ENCODE peak calls at places on chromosomes 7 and 10, in seven cellular contexts. One of them, this sample, is unnamed.

GRCh38 chr7:94080551-94080950 is 76.4 kb upstream of the BET1 start:
- DNase-seq in left ventricle myocardium inferior: no peak
- DNase-seq in IMR-90: no peak
- DNase-seq in ovary: no peak
- DNase-seq in SJSA1: no peak
- DNase-seq in PC-9: no peak
- DNase-seq in heart left ventricle: no peak
- DNase-seq in this sample: peak

GRCh38 chr10:43976292-43976691 is 327.6 kb upstream of the ZNF32 start:
- DNase-seq in left ventricle myocardium inferior: no peak
- DNase-seq in IMR-90: no peak
- DNase-seq in ovary: no peak
- DNase-seq in SJSA1: no peak
- DNase-seq in PC-9: no peak
- DNase-seq in heart left ventricle: no peak
- DNase-seq in this sample: no peak

GRCh38 chr7:108684629-108685028 is 115.0 kb downstream of the DNAJB9 start:
- DNase-seq in left ventricle myocardium inferior: no peak
- DNase-seq in IMR-90: no peak
- DNase-seq in ovary: no peak
- DNase-seq in SJSA1: no peak
- DNase-seq in PC-9: no peak
- DNase-seq in heart left ventricle: no peak
- DNase-seq in this sample: no peak

GRCh38 chr10:44186150-44186549 is 198.7 kb downstream of the CXCL12 start:
- DNase-seq in left ventricle myocardium inferior: no peak
- DNase-seq in IMR-90: peak
- DNase-seq in ovary: no peak
- DNase-seq in SJSA1: no peak
- DNase-seq in PC-9: no peak
- DNase-seq in heart left ventricle: no peak
- DNase-seq in this sample: no peak

GRCh38 chr7:111409714-111410422 is 152.4 kb downstream of the IMMP2L start:
- DNase-seq in left ventricle myocardium inferior: no peak
- DNase-seq in IMR-90: peak
- DNase-seq in ovary: no peak
- DNase-seq in SJSA1: no peak
- DNase-seq in PC-9: no peak
- DNase-seq in heart left ventricle: no peak
- DNase-seq in this sample: no peak

GRCh38 chr10:122555431-122555830 is 5.1 kb upstream of the DMBT1 start:
- DNase-seq in left ventricle myocardium inferior: no peak
- DNase-seq in IMR-90: no peak
- DNase-seq in ovary: no peak
- DNase-seq in SJSA1: no peak
- DNase-seq in PC-9: no peak
- DNase-seq in heart left ventricle: no peak
- DNase-seq in this sample: no peak

GRCh38 chr10:82660205-82660604 is 785.2 kb downstream of the NRG3 start:
- DNase-seq in left ventricle myocardium inferior: no peak
- DNase-seq in IMR-90: no peak
- DNase-seq in ovary: no peak
- DNase-seq in SJSA1: no peak
- DNase-seq in PC-9: no peak
- DNase-seq in heart left ventricle: no peak
- DNase-seq in this sample: no peak

GRCh38 chr10:102225646-102226541 is at the start of gene ELOVL3:
- DNase-seq in left ventricle myocardium inferior: peak
- DNase-seq in IMR-90: peak
- DNase-seq in ovary: peak
- DNase-seq in SJSA1: peak
- DNase-seq in PC-9: peak
- DNase-seq in heart left ventricle: peak
- DNase-seq in this sample: peak

GRCh38 chr10:102775973-102776669 is 32.4 kb downstream of the WBP1L start:
- DNase-seq in left ventricle myocardium inferior: peak
- DNase-seq in IMR-90: peak
- DNase-seq in ovary: peak
- DNase-seq in SJSA1: peak
- DNase-seq in PC-9: no peak
- DNase-seq in heart left ventricle: peak
- DNase-seq in this sample: peak

GRCh38 chr10:101429423-101429822 is 75.5 kb downstream of the BTRC start:
- DNase-seq in left ventricle myocardium inferior: no peak
- DNase-seq in IMR-90: no peak
- DNase-seq in ovary: no peak
- DNase-seq in SJSA1: no peak
- DNase-seq in PC-9: no peak
- DNase-seq in heart left ventricle: no peak
- DNase-seq in this sample: no peak

GRCh38 chr7:83475403-83475802 is 173.5 kb downstream of the SEMA3E start:
- DNase-seq in left ventricle myocardium inferior: no peak
- DNase-seq in IMR-90: no peak
- DNase-seq in ovary: no peak
- DNase-seq in SJSA1: no peak
- DNase-seq in PC-9: no peak
- DNase-seq in heart left ventricle: no peak
- DNase-seq in this sample: no peak

GRCh38 chr7:142381727-142382409 is 124.0 kb upstream of the PRSS58 start:
- DNase-seq in left ventricle myocardium inferior: no peak
- DNase-seq in IMR-90: no peak
- DNase-seq in ovary: no peak
- DNase-seq in SJSA1: no peak
- DNase-seq in PC-9: no peak
- DNase-seq in heart left ventricle: no peak
- DNase-seq in this sample: no peak

GRCh38 chr7:34041716-34042115 is 136.4 kb downstream of the BMPER start:
- DNase-seq in left ventricle myocardium inferior: no peak
- DNase-seq in IMR-90: peak
- DNase-seq in ovary: no peak
- DNase-seq in SJSA1: no peak
- DNase-seq in PC-9: no peak
- DNase-seq in heart left ventricle: no peak
- DNase-seq in this sample: no peak

GRCh38 chr7:25953859-25954258 is 198.1 kb upstream of the NFE2L3 start:
- DNase-seq in left ventricle myocardium inferior: no peak
- DNase-seq in IMR-90: no peak
- DNase-seq in ovary: no peak
- DNase-seq in SJSA1: no peak
- DNase-seq in PC-9: no peak
- DNase-seq in heart left ventricle: no peak
- DNase-seq in this sample: peak

GRCh38 chr10:75292794-75293455 is 57.2 kb upstream of the COMTD1 start:
- DNase-seq in left ventricle myocardium inferior: no peak
- DNase-seq in IMR-90: no peak
- DNase-seq in ovary: no peak
- DNase-seq in SJSA1: peak
- DNase-seq in PC-9: no peak
- DNase-seq in heart left ventricle: no peak
- DNase-seq in this sample: no peak

GRCh38 chr10:6786579-6787031 is 206.5 kb upstream of the PRKCQ start:
- DNase-seq in left ventricle myocardium inferior: no peak
- DNase-seq in IMR-90: peak
- DNase-seq in ovary: peak
- DNase-seq in SJSA1: peak
- DNase-seq in PC-9: no peak
- DNase-seq in heart left ventricle: no peak
- DNase-seq in this sample: no peak

GRCh38 chr7:127514499-127514898 is 70.9 kb downstream of the GCC1 start:
- DNase-seq in left ventricle myocardium inferior: no peak
- DNase-seq in IMR-90: peak
- DNase-seq in ovary: no peak
- DNase-seq in SJSA1: no peak
- DNase-seq in PC-9: no peak
- DNase-seq in heart left ventricle: no peak
- DNase-seq in this sample: peak

GRCh38 chr7:105512926-105513526 is 9.0 kb downstream of the PUS7 start:
- DNase-seq in left ventricle myocardium inferior: no peak
- DNase-seq in IMR-90: no peak
- DNase-seq in ovary: no peak
- DNase-seq in SJSA1: peak
- DNase-seq in PC-9: no peak
- DNase-seq in heart left ventricle: no peak
- DNase-seq in this sample: no peak

GRCh38 chr7:1912472-1913289 is 242.6 kb downstream of the ELFN1 start:
- DNase-seq in left ventricle myocardium inferior: peak
- DNase-seq in IMR-90: peak
- DNase-seq in ovary: peak
- DNase-seq in SJSA1: peak
- DNase-seq in PC-9: no peak
- DNase-seq in heart left ventricle: no peak
- DNase-seq in this sample: peak

GRCh38 chr7:1910081-1910685 is 240.1 kb downstream of the ELFN1 start:
- DNase-seq in left ventricle myocardium inferior: no peak
- DNase-seq in IMR-90: no peak
- DNase-seq in ovary: no peak
- DNase-seq in SJSA1: no peak
- DNase-seq in PC-9: no peak
- DNase-seq in heart left ventricle: no peak
- DNase-seq in this sample: no peak

GRCh38 chr7:1910827-1911226 is 240.8 kb downstream of the ELFN1 start:
- DNase-seq in left ventricle myocardium inferior: no peak
- DNase-seq in IMR-90: no peak
- DNase-seq in ovary: no peak
- DNase-seq in SJSA1: no peak
- DNase-seq in PC-9: no peak
- DNase-seq in heart left ventricle: no peak
- DNase-seq in this sample: no peak

GRCh38 chr7:1913290-1914282 is 243.5 kb downstream of the ELFN1 start:
- DNase-seq in left ventricle myocardium inferior: no peak
- DNase-seq in IMR-90: no peak
- DNase-seq in ovary: no peak
- DNase-seq in SJSA1: no peak
- DNase-seq in PC-9: no peak
- DNase-seq in heart left ventricle: no peak
- DNase-seq in this sample: no peak

DNA sequence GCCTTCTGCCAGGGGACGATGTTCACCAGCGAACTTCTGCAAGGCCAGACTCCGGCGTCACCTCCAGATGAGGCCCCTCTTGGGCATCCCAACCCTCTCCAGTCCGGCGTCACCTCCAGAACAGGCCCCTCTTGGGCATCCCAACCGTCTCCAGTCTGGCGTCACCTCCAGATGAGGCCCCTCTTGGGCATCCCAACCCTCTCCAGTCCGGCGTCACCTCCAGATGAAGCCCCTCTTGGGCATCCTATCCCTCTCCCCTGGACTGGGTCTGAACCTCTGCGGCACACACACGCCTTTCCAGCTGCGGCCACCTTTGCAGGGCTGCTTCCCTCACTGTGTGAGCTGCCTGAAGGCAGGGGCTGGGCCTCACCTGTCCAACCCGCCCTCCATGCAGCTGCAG is 241.5 kb downstream of the ELFN1 start:
- DNase-seq in left ventricle myocardium inferior: no peak
- DNase-seq in IMR-90: no peak
- DNase-seq in ovary: no peak
- DNase-seq in SJSA1: no peak
- DNase-seq in PC-9: no peak
- DNase-seq in heart left ventricle: no peak
- DNase-seq in this sample: no peak
- H3K4me3 ChIP-seq in left ventricle myocardium inferior: no peak
- H3K4me3 ChIP-seq in IMR-90: no peak
- H3K4me3 ChIP-seq in ovary: no peak
- H3K4me3 ChIP-seq in SJSA1: no peak
- H3K4me3 ChIP-seq in PC-9: no peak
- H3K4me3 ChIP-seq in heart left ventricle: no peak
- H3K4me3 ChIP-seq in this sample: no peak

GRCh38 chr10:98029149-98030092 is 1.0 kb downstream of the CRTAC1 start:
- DNase-seq in left ventricle myocardium inferior: no peak
- DNase-seq in IMR-90: no peak
- DNase-seq in ovary: no peak
- DNase-seq in SJSA1: no peak
- DNase-seq in PC-9: no peak
- DNase-seq in heart left ventricle: no peak
- DNase-seq in this sample: no peak
- H3K4me3 ChIP-seq in left ventricle myocardium inferior: peak
- H3K4me3 ChIP-seq in IMR-90: no peak
- H3K4me3 ChIP-seq in ovary: peak
- H3K4me3 ChIP-seq in SJSA1: no peak
- H3K4me3 ChIP-seq in PC-9: no peak
- H3K4me3 ChIP-seq in heart left ventricle: peak
- H3K4me3 ChIP-seq in this sample: no peak

DNA sequence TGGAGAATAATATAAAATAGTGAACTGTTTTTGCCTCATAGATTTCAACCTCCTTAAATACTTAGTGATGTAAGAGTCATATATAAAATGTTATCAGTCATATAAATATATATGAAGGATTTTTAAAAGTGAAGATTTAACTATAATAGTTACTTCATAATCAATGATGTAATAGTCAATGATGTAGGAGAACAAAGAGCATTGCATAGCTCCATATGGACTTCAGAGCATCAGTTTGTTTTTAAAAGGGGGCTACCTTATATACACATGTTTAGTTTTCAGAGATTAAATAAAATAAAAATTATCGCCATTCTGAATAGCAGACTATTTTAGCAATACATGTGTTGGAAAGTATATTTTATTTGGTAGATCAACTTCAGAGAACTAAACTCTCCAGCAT is 29.1 kb upstream of the EPC1 start:
- DNase-seq in left ventricle myocardium inferior: no peak
- DNase-seq in IMR-90: no peak
- DNase-seq in ovary: no peak
- DNase-seq in SJSA1: no peak
- DNase-seq in PC-9: no peak
- DNase-seq in heart left ventricle: no peak
- DNase-seq in this sample: no peak
- H3K4me3 ChIP-seq in left ventricle myocardium inferior: peak
- H3K4me3 ChIP-seq in IMR-90: peak
- H3K4me3 ChIP-seq in ovary: peak
- H3K4me3 ChIP-seq in SJSA1: no peak
- H3K4me3 ChIP-seq in PC-9: peak
- H3K4me3 ChIP-seq in heart left ventricle: peak
- H3K4me3 ChIP-seq in this sample: peak

DNA sequence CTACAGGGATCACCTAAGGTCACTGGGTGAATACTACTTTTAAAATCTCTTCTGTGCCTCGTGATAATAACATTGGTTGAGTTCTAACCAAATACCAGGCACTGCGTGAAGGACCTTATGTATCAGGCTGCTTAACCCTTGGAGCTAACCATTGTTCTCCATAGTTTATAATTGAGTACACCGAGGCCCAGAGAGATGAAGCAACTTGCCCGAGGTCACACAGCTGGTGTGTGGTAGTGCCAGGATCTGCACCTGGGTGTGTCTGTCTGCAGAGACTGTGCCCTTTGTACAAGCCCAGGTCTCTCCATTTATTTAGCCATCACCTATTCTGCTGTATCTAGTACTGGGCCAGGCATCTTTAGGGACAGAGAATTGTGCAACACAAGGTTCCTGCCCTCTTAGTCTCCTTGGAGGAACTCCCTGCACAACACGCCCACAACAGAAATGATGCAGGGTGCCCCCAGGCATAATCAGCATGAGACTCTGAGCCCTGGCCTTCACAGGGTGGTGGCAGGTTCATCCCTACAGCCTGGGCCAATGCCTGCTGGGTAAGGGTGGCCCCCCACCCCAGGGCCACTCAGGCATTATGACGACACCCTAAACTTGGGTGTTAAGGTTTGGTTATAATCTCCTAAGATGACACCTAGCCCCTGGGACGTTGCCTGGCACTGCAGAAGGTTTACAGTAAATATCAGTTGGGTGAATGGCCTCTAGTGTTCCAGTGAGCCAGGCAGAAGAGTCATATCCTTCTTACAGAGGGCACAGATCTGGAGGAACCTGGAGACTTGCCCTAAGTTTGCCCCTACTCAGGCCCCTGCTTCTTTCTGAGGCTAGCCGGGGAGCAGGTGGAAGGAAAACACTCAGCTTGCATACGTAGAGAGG is 31.6 kb downstream of the UNC5B start:
- DNase-seq in left ventricle myocardium inferior: peak
- DNase-seq in IMR-90: peak
- DNase-seq in ovary: no peak
- DNase-seq in SJSA1: no peak
- DNase-seq in PC-9: peak
- DNase-seq in heart left ventricle: no peak
- DNase-seq in this sample: no peak
- H3K4me3 ChIP-seq in left ventricle myocardium inferior: peak
- H3K4me3 ChIP-seq in IMR-90: peak
- H3K4me3 ChIP-seq in ovary: peak
- H3K4me3 ChIP-seq in SJSA1: no peak
- H3K4me3 ChIP-seq in PC-9: no peak
- H3K4me3 ChIP-seq in heart left ventricle: no peak
- H3K4me3 ChIP-seq in this sample: no peak